ENCODE peak calls at places on chromosomes 4 and X, in nine cellular contexts. M, W, I, E, N, V, F, Z and S are unnamed samples.

GRCh38 chr4:8592366-8593267 is at the start of gene CPZ:
- DNase-seq in F (no peak), E (no peak), I (no peak), M (no peak), W (no peak), Z (peak), N (no peak), V (no peak), S (no peak)

GRCh38 chrX:150694738-150695410 is 1.7 kb downstream of the MTMR1 start:
- DNase-seq in I (peak), V (no peak), Z (no peak), F (peak), M (no peak), E (no peak), W (no peak), N (no peak), S (peak)

GRCh38 chr4:153232768-153233167 is 28.5 kb downstream of the TRIM2 start:
- DNase-seq in F (peak), M (no peak), W (peak), I (peak), N (no peak), E (no peak), V (no peak), Z (no peak), S (no peak)

GRCh38 chr4:140943486-140943885 is 187.3 kb upstream of the TBC1D9 start:
- DNase-seq in M (no peak), F (no peak), I (no peak), V (no peak), W (no peak), E (no peak), Z (no peak), N (no peak), S (no peak)

GRCh38 chr4:100593933-100594332 is 76.1 kb upstream of the EMCN start:
- DNase-seq in Z (no peak), I (no peak), N (no peak), W (no peak), V (no peak), E (no peak), F (no peak), M (no peak), S (no peak)

GRCh38 chr4:25080571-25080970 is 49.8 kb upstream of the LGI2 start:
- DNase-seq in E (no peak), M (no peak), F (no peak), Z (no peak), V (no peak), N (no peak), I (no peak), W (no peak), S (no peak)

GRCh38 chr4:163191999-163192398 is 25.3 kb upstream of the NAF1 start:
- DNase-seq in I (peak), F (peak), M (no peak), E (no peak), V (no peak), W (no peak), Z (no peak), N (no peak), S (no peak)

GRCh38 chr4:7861440-7861881 is 78.2 kb downstream of the AFAP1 start:
- DNase-seq in I (no peak), M (no peak), V (no peak), E (no peak), F (no peak), Z (no peak), N (no peak), W (no peak), S (no peak)

GRCh38 chr4:24096603-24097002 is 206.8 kb upstream of the PPARGC1A start:
- DNase-seq in V (no peak), N (no peak), I (no peak), W (no peak), Z (no peak), E (no peak), M (no peak), F (no peak), S (no peak)

GRCh38 chr4:180610317-180610716 is 1632.9 kb upstream of the TENM3 start:
- DNase-seq in I (no peak), E (no peak), F (peak), M (no peak), W (no peak), N (no peak), Z (no peak), V (no peak), S (no peak)

GRCh38 chr4:81601270-81601694 is 129.6 kb upstream of the RASGEF1B start:
- DNase-seq in V (no peak), E (no peak), Z (no peak), N (no peak), I (no peak), M (no peak), F (no peak), W (no peak), S (no peak)

GRCh38 chrX:75151828-75152592 is 4.1 kb downstream of the ABCB7 start:
- DNase-seq in M (no peak), I (no peak), V (no peak), E (no peak), Z (no peak), N (no peak), F (no peak), W (no peak), S (no peak)

GRCh38 chr4:88976514-88977035 is 80.4 kb downstream of the FAM13A start:
- DNase-seq in M (no peak), E (no peak), W (peak), Z (no peak), F (no peak), N (no peak), I (no peak), V (no peak), S (no peak)

GRCh38 chr4:54897590-54897989 is 227.8 kb downstream of the KDR start:
- DNase-seq in Z (no peak), W (no peak), F (no peak), V (no peak), I (no peak), M (no peak), N (no peak), E (no peak), S (no peak)

GRCh38 chrX:123169247-123169901 is 14.7 kb upstream of the GRIA3 start:
- DNase-seq in W (no peak), Z (no peak), E (no peak), M (no peak), F (no peak), V (no peak), I (no peak), N (no peak), S (no peak)

GRCh38 chr4:15653430-15653829 is 1.7 kb downstream of the FBXL5 start:
- DNase-seq in W (no peak), N (no peak), V (no peak), E (no peak), M (no peak), I (no peak), F (no peak), Z (no peak), S (no peak)

GRCh38 chrX:129600981-129601424 is 53.8 kb downstream of the APLN start:
- DNase-seq in W (peak), Z (peak), F (peak), M (no peak), N (no peak), I (peak), V (peak), E (no peak), S (no peak)

GRCh38 chr4:88219099-88219498 is 60.7 kb upstream of the ABCG2 start:
- DNase-seq in W (peak), I (peak), Z (no peak), F (peak), M (no peak), N (no peak), E (no peak), V (no peak), S (no peak)

GRCh38 chr4:157217708-157218107 is 2.8 kb upstream of the GRIA2 start:
- DNase-seq in E (no peak), I (no peak), Z (no peak), V (no peak), W (no peak), M (no peak), F (peak), N (no peak), S (no peak)

GRCh38 chr4:92969650-92970370 is 666.0 kb downstream of the GRID2 start:
- DNase-seq in Z (no peak), W (no peak), F (no peak), E (no peak), M (no peak), N (no peak), V (no peak), I (no peak), S (no peak)

GRCh38 chrX:57104921-57105398 is 16.4 kb downstream of the SPIN2B start:
- DNase-seq in M (no peak), N (no peak), V (no peak), W (no peak), E (no peak), I (no peak), F (no peak), Z (no peak), S (no peak)

GRCh38 chr4:85986266-85986665 is 373.6 kb downstream of the MAPK10 start:
- DNase-seq in F (no peak), E (no peak), W (no peak), V (no peak), Z (no peak), M (no peak), I (no peak), N (no peak), S (no peak)

GRCh38 chr4:86977621-86978184 is 42.9 kb downstream of the AFF1 start:
- DNase-seq in E (peak), V (no peak), F (peak), I (no peak), W (peak), Z (no peak), M (no peak), N (no peak), S (no peak)